ENCODE peak calls at places on chromosomes 16 and 17, in six cellular contexts. One of them, this sample, is unnamed.

GRCh38 chr16:20866161-20866772 is 33.9 kb downstream of the DCUN1D3 start:
- DNase-seq in stimulated activated CD4-positive, alpha-beta T cell treated with anti-CD3 and anti-CD28 coated beads, Interleukin-1b, Interleukin-23, amount 100 ng/mL, for 24 hours: no peak
- DNase-seq in AG08396: peak
- DNase-seq in H54: peak
- DNase-seq in EL: peak
- DNase-seq in GM04504: peak
- DNase-seq in this sample: peak

GRCh38 chr16:81617021-81617346 is 162.1 kb upstream of the PLCG2 start:
- DNase-seq in stimulated activated CD4-positive, alpha-beta T cell treated with anti-CD3 and anti-CD28 coated beads, Interleukin-1b, Interleukin-23, amount 100 ng/mL, for 24 hours: no peak
- DNase-seq in AG08396: no peak
- DNase-seq in H54: no peak
- DNase-seq in EL: no peak
- DNase-seq in GM04504: no peak
- DNase-seq in this sample: no peak

GRCh38 chr16:82034981-82035612 is at the start of gene HSD17B2:
- DNase-seq in stimulated activated CD4-positive, alpha-beta T cell treated with anti-CD3 and anti-CD28 coated beads, Interleukin-1b, Interleukin-23, amount 100 ng/mL, for 24 hours: no peak
- DNase-seq in AG08396: no peak
- DNase-seq in H54: no peak
- DNase-seq in EL: peak
- DNase-seq in GM04504: no peak
- DNase-seq in this sample: no peak

GRCh38 chr17:65583921-65584603 is 22.6 kb upstream of the AXIN2 start:
- DNase-seq in stimulated activated CD4-positive, alpha-beta T cell treated with anti-CD3 and anti-CD28 coated beads, Interleukin-1b, Interleukin-23, amount 100 ng/mL, for 24 hours: no peak
- DNase-seq in AG08396: no peak
- DNase-seq in H54: no peak
- DNase-seq in EL: no peak
- DNase-seq in GM04504: no peak
- DNase-seq in this sample: peak

GRCh38 chr17:45117283-45117682 is 15.0 kb downstream of the PLCD3 start:
- DNase-seq in stimulated activated CD4-positive, alpha-beta T cell treated with anti-CD3 and anti-CD28 coated beads, Interleukin-1b, Interleukin-23, amount 100 ng/mL, for 24 hours: no peak
- DNase-seq in AG08396: no peak
- DNase-seq in H54: no peak
- DNase-seq in EL: no peak
- DNase-seq in GM04504: no peak
- DNase-seq in this sample: no peak

GRCh38 chr16:14004719-14005315 is 66.3 kb upstream of the MRTFB start:
- DNase-seq in stimulated activated CD4-positive, alpha-beta T cell treated with anti-CD3 and anti-CD28 coated beads, Interleukin-1b, Interleukin-23, amount 100 ng/mL, for 24 hours: no peak
- DNase-seq in AG08396: no peak
- DNase-seq in H54: no peak
- DNase-seq in EL: no peak
- DNase-seq in GM04504: no peak
- DNase-seq in this sample: no peak

GRCh38 chr17:66787914-66788313 is 47.0 kb upstream of the CACNG5 start:
- DNase-seq in stimulated activated CD4-positive, alpha-beta T cell treated with anti-CD3 and anti-CD28 coated beads, Interleukin-1b, Interleukin-23, amount 100 ng/mL, for 24 hours: no peak
- DNase-seq in AG08396: no peak
- DNase-seq in H54: no peak
- DNase-seq in EL: no peak
- DNase-seq in GM04504: no peak
- DNase-seq in this sample: no peak

GRCh38 chr17:39270923-39271322 is 45.2 kb upstream of the STAC2 start:
- DNase-seq in stimulated activated CD4-positive, alpha-beta T cell treated with anti-CD3 and anti-CD28 coated beads, Interleukin-1b, Interleukin-23, amount 100 ng/mL, for 24 hours: no peak
- DNase-seq in AG08396: peak
- DNase-seq in H54: no peak
- DNase-seq in EL: peak
- DNase-seq in GM04504: peak
- DNase-seq in this sample: no peak

GRCh38 chr17:55833311-55833710 is 82.5 kb downstream of the PCTP start:
- DNase-seq in stimulated activated CD4-positive, alpha-beta T cell treated with anti-CD3 and anti-CD28 coated beads, Interleukin-1b, Interleukin-23, amount 100 ng/mL, for 24 hours: no peak
- DNase-seq in AG08396: no peak
- DNase-seq in H54: no peak
- DNase-seq in EL: no peak
- DNase-seq in GM04504: no peak
- DNase-seq in this sample: no peak

GRCh38 chr16:3182608-3183444 is 5.2 kb upstream of the OR1F1 start:
- DNase-seq in stimulated activated CD4-positive, alpha-beta T cell treated with anti-CD3 and anti-CD28 coated beads, Interleukin-1b, Interleukin-23, amount 100 ng/mL, for 24 hours: no peak
- DNase-seq in AG08396: peak
- DNase-seq in H54: peak
- DNase-seq in EL: peak
- DNase-seq in GM04504: no peak
- DNase-seq in this sample: no peak

GRCh38 chr17:71987634-71988033 is 133.2 kb upstream of the SOX9 start:
- DNase-seq in stimulated activated CD4-positive, alpha-beta T cell treated with anti-CD3 and anti-CD28 coated beads, Interleukin-1b, Interleukin-23, amount 100 ng/mL, for 24 hours: no peak
- DNase-seq in AG08396: peak
- DNase-seq in H54: no peak
- DNase-seq in EL: peak
- DNase-seq in GM04504: no peak
- DNase-seq in this sample: no peak

GRCh38 chr17:850828-851759 is 68.9 kb downstream of the MRM3 start:
- DNase-seq in stimulated activated CD4-positive, alpha-beta T cell treated with anti-CD3 and anti-CD28 coated beads, Interleukin-1b, Interleukin-23, amount 100 ng/mL, for 24 hours: no peak
- DNase-seq in AG08396: peak
- DNase-seq in H54: no peak
- DNase-seq in EL: peak
- DNase-seq in GM04504: peak
- DNase-seq in this sample: no peak

GRCh38 chr17:78255029-78255656 is 23.7 kb downstream of the TMEM235 start:
- DNase-seq in stimulated activated CD4-positive, alpha-beta T cell treated with anti-CD3 and anti-CD28 coated beads, Interleukin-1b, Interleukin-23, amount 100 ng/mL, for 24 hours: no peak
- DNase-seq in AG08396: no peak
- DNase-seq in H54: no peak
- DNase-seq in EL: no peak
- DNase-seq in GM04504: no peak
- DNase-seq in this sample: no peak

GRCh38 chr16:28092721-28093382 is 29.3 kb upstream of the GSG1L start:
- DNase-seq in stimulated activated CD4-positive, alpha-beta T cell treated with anti-CD3 and anti-CD28 coated beads, Interleukin-1b, Interleukin-23, amount 100 ng/mL, for 24 hours: no peak
- DNase-seq in AG08396: no peak
- DNase-seq in H54: no peak
- DNase-seq in EL: peak
- DNase-seq in GM04504: no peak
- DNase-seq in this sample: no peak

GRCh38 chr17:16924701-16925440 is 47.0 kb downstream of the TNFRSF13B start:
- DNase-seq in stimulated activated CD4-positive, alpha-beta T cell treated with anti-CD3 and anti-CD28 coated beads, Interleukin-1b, Interleukin-23, amount 100 ng/mL, for 24 hours: no peak
- DNase-seq in AG08396: no peak
- DNase-seq in H54: no peak
- DNase-seq in EL: no peak
- DNase-seq in GM04504: no peak
- DNase-seq in this sample: no peak

GRCh38 chr17:19897108-19897854 is 29.5 kb upstream of the ULK2 start:
- DNase-seq in stimulated activated CD4-positive, alpha-beta T cell treated with anti-CD3 and anti-CD28 coated beads, Interleukin-1b, Interleukin-23, amount 100 ng/mL, for 24 hours: no peak
- DNase-seq in AG08396: no peak
- DNase-seq in H54: no peak
- DNase-seq in EL: no peak
- DNase-seq in GM04504: no peak
- DNase-seq in this sample: no peak

GRCh38 chr17:40467281-40467867 is 24.1 kb downstream of the IGFBP4 start:
- DNase-seq in stimulated activated CD4-positive, alpha-beta T cell treated with anti-CD3 and anti-CD28 coated beads, Interleukin-1b, Interleukin-23, amount 100 ng/mL, for 24 hours: no peak
- DNase-seq in AG08396: no peak
- DNase-seq in H54: no peak
- DNase-seq in EL: no peak
- DNase-seq in GM04504: no peak
- DNase-seq in this sample: no peak

GRCh38 chr17:76995352-76996105 is 127.3 kb downstream of the MGAT5B start:
- DNase-seq in stimulated activated CD4-positive, alpha-beta T cell treated with anti-CD3 and anti-CD28 coated beads, Interleukin-1b, Interleukin-23, amount 100 ng/mL, for 24 hours: no peak
- DNase-seq in AG08396: no peak
- DNase-seq in H54: no peak
- DNase-seq in EL: no peak
- DNase-seq in GM04504: no peak
- DNase-seq in this sample: no peak

GRCh38 chr17:20059728-20060188 is 50.6 kb downstream of the SPECC1 start:
- DNase-seq in stimulated activated CD4-positive, alpha-beta T cell treated with anti-CD3 and anti-CD28 coated beads, Interleukin-1b, Interleukin-23, amount 100 ng/mL, for 24 hours: no peak
- DNase-seq in AG08396: no peak
- DNase-seq in H54: peak
- DNase-seq in EL: no peak
- DNase-seq in GM04504: no peak
- DNase-seq in this sample: no peak

GRCh38 chr17:16288860-16289571 is 64.3 kb downstream of the CENPV start:
- DNase-seq in stimulated activated CD4-positive, alpha-beta T cell treated with anti-CD3 and anti-CD28 coated beads, Interleukin-1b, Interleukin-23, amount 100 ng/mL, for 24 hours: no peak
- DNase-seq in AG08396: no peak
- DNase-seq in H54: no peak
- DNase-seq in EL: no peak
- DNase-seq in GM04504: no peak
- DNase-seq in this sample: no peak

GRCh38 chr16:28974007-28974436 is 556 bp upstream of the SPNS1 start:
- DNase-seq in stimulated activated CD4-positive, alpha-beta T cell treated with anti-CD3 and anti-CD28 coated beads, Interleukin-1b, Interleukin-23, amount 100 ng/mL, for 24 hours: no peak
- DNase-seq in AG08396: peak
- DNase-seq in H54: peak
- DNase-seq in EL: peak
- DNase-seq in GM04504: peak
- DNase-seq in this sample: peak

GRCh38 chr17:14672830-14673229 is 371.9 kb downstream of the HS3ST3B1 start:
- DNase-seq in stimulated activated CD4-positive, alpha-beta T cell treated with anti-CD3 and anti-CD28 coated beads, Interleukin-1b, Interleukin-23, amount 100 ng/mL, for 24 hours: no peak
- DNase-seq in AG08396: peak
- DNase-seq in H54: no peak
- DNase-seq in EL: peak
- DNase-seq in GM04504: peak
- DNase-seq in this sample: no peak

GRCh38 chr17:48592592-48592991 is 987 bp downstream of the HOXB5 start:
- DNase-seq in stimulated activated CD4-positive, alpha-beta T cell treated with anti-CD3 and anti-CD28 coated beads, Interleukin-1b, Interleukin-23, amount 100 ng/mL, for 24 hours: no peak
- DNase-seq in AG08396: no peak
- DNase-seq in H54: no peak
- DNase-seq in EL: no peak
- DNase-seq in GM04504: no peak
- DNase-seq in this sample: no peak

GRCh38 chr16:13012591-13012990 is 111.2 kb downstream of the SHISA9 start:
- DNase-seq in stimulated activated CD4-positive, alpha-beta T cell treated with anti-CD3 and anti-CD28 coated beads, Interleukin-1b, Interleukin-23, amount 100 ng/mL, for 24 hours: no peak
- DNase-seq in AG08396: no peak
- DNase-seq in H54: no peak
- DNase-seq in EL: no peak
- DNase-seq in GM04504: no peak
- DNase-seq in this sample: no peak

GRCh38 chr16:28905800-28906372 is 19.2 kb downstream of the RABEP2 start:
- DNase-seq in stimulated activated CD4-positive, alpha-beta T cell treated with anti-CD3 and anti-CD28 coated beads, Interleukin-1b, Interleukin-23, amount 100 ng/mL, for 24 hours: no peak
- DNase-seq in AG08396: no peak
- DNase-seq in H54: no peak
- DNase-seq in EL: no peak
- DNase-seq in GM04504: no peak
- DNase-seq in this sample: no peak

GRCh38 chr16:86509759-86510464 is 415 bp upstream of the FOXF1 start:
- DNase-seq in stimulated activated CD4-positive, alpha-beta T cell treated with anti-CD3 and anti-CD28 coated beads, Interleukin-1b, Interleukin-23, amount 100 ng/mL, for 24 hours: no peak
- DNase-seq in AG08396: peak
- DNase-seq in H54: peak
- DNase-seq in EL: peak
- DNase-seq in GM04504: no peak
- DNase-seq in this sample: no peak

GRCh38 chr16:14428043-14428442 is 202.0 kb downstream of the PARN start:
- DNase-seq in stimulated activated CD4-positive, alpha-beta T cell treated with anti-CD3 and anti-CD28 coated beads, Interleukin-1b, Interleukin-23, amount 100 ng/mL, for 24 hours: no peak
- DNase-seq in AG08396: no peak
- DNase-seq in H54: no peak
- DNase-seq in EL: no peak
- DNase-seq in GM04504: no peak
- DNase-seq in this sample: no peak

GRCh38 chr16:20763461-20764232 is at the start of gene ACSM3:
- DNase-seq in stimulated activated CD4-positive, alpha-beta T cell treated with anti-CD3 and anti-CD28 coated beads, Interleukin-1b, Interleukin-23, amount 100 ng/mL, for 24 hours: peak
- DNase-seq in AG08396: peak
- DNase-seq in H54: peak
- DNase-seq in EL: peak
- DNase-seq in GM04504: peak
- DNase-seq in this sample: peak

GRCh38 chr16:990516-991291 is 9.1 kb downstream of the SOX8 start:
- DNase-seq in stimulated activated CD4-positive, alpha-beta T cell treated with anti-CD3 and anti-CD28 coated beads, Interleukin-1b, Interleukin-23, amount 100 ng/mL, for 24 hours: no peak
- DNase-seq in AG08396: no peak
- DNase-seq in H54: no peak
- DNase-seq in EL: no peak
- DNase-seq in GM04504: no peak
- DNase-seq in this sample: peak

GRCh38 chr17:75110307-75110937 is 653 bp downstream of the ARMC7 start:
- DNase-seq in stimulated activated CD4-positive, alpha-beta T cell treated with anti-CD3 and anti-CD28 coated beads, Interleukin-1b, Interleukin-23, amount 100 ng/mL, for 24 hours: no peak
- DNase-seq in AG08396: no peak
- DNase-seq in H54: no peak
- DNase-seq in EL: no peak
- DNase-seq in GM04504: no peak
- DNase-seq in this sample: no peak

GRCh38 chr16:48687421-48688038 is 77.5 kb upstream of the N4BP1 start:
- DNase-seq in stimulated activated CD4-positive, alpha-beta T cell treated with anti-CD3 and anti-CD28 coated beads, Interleukin-1b, Interleukin-23, amount 100 ng/mL, for 24 hours: no peak
- DNase-seq in AG08396: peak
- DNase-seq in H54: peak
- DNase-seq in EL: peak
- DNase-seq in GM04504: peak
- DNase-seq in this sample: no peak

GRCh38 chr16:30777591-30778297 is 9.3 kb downstream of the ZNF629 start:
- DNase-seq in stimulated activated CD4-positive, alpha-beta T cell treated with anti-CD3 and anti-CD28 coated beads, Interleukin-1b, Interleukin-23, amount 100 ng/mL, for 24 hours: no peak
- DNase-seq in AG08396: no peak
- DNase-seq in H54: no peak
- DNase-seq in EL: no peak
- DNase-seq in GM04504: no peak
- DNase-seq in this sample: no peak

GRCh38 chr16:1163567-1164055 is 10.7 kb downstream of the CACNA1H start:
- DNase-seq in stimulated activated CD4-positive, alpha-beta T cell treated with anti-CD3 and anti-CD28 coated beads, Interleukin-1b, Interleukin-23, amount 100 ng/mL, for 24 hours: no peak
- DNase-seq in AG08396: no peak
- DNase-seq in H54: peak
- DNase-seq in EL: peak
- DNase-seq in GM04504: no peak
- DNase-seq in this sample: peak

GRCh38 chr16:78122774-78123315 is 23.4 kb downstream of the WWOX start:
- DNase-seq in stimulated activated CD4-positive, alpha-beta T cell treated with anti-CD3 and anti-CD28 coated beads, Interleukin-1b, Interleukin-23, amount 100 ng/mL, for 24 hours: no peak
- DNase-seq in AG08396: peak
- DNase-seq in H54: peak
- DNase-seq in EL: peak
- DNase-seq in GM04504: peak
- DNase-seq in this sample: peak

GRCh38 chr16:11303405-11304138 is 22.4 kb upstream of the PRM1 start:
- DNase-seq in stimulated activated CD4-positive, alpha-beta T cell treated with anti-CD3 and anti-CD28 coated beads, Interleukin-1b, Interleukin-23, amount 100 ng/mL, for 24 hours: no peak
- DNase-seq in AG08396: no peak
- DNase-seq in H54: no peak
- DNase-seq in EL: no peak
- DNase-seq in GM04504: no peak
- DNase-seq in this sample: no peak

GRCh38 chr17:973053-973452 is 6.5 kb downstream of the NXN start:
- DNase-seq in stimulated activated CD4-positive, alpha-beta T cell treated with anti-CD3 and anti-CD28 coated beads, Interleukin-1b, Interleukin-23, amount 100 ng/mL, for 24 hours: no peak
- DNase-seq in AG08396: no peak
- DNase-seq in H54: no peak
- DNase-seq in EL: no peak
- DNase-seq in GM04504: no peak
- DNase-seq in this sample: no peak

GRCh38 chr16:4882261-4882632 is 35.0 kb downstream of the UBN1 start:
- DNase-seq in stimulated activated CD4-positive, alpha-beta T cell treated with anti-CD3 and anti-CD28 coated beads, Interleukin-1b, Interleukin-23, amount 100 ng/mL, for 24 hours: no peak
- DNase-seq in AG08396: peak
- DNase-seq in H54: no peak
- DNase-seq in EL: no peak
- DNase-seq in GM04504: peak
- DNase-seq in this sample: no peak

GRCh38 chr17:7314719-7315569 is at the start of gene GPS2:
- DNase-seq in stimulated activated CD4-positive, alpha-beta T cell treated with anti-CD3 and anti-CD28 coated beads, Interleukin-1b, Interleukin-23, amount 100 ng/mL, for 24 hours: peak
- DNase-seq in AG08396: peak
- DNase-seq in H54: peak
- DNase-seq in EL: peak
- DNase-seq in GM04504: peak
- DNase-seq in this sample: peak

GRCh38 chr17:70535986-70536385 is 366.7 kb downstream of the KCNJ2 start:
- DNase-seq in stimulated activated CD4-positive, alpha-beta T cell treated with anti-CD3 and anti-CD28 coated beads, Interleukin-1b, Interleukin-23, amount 100 ng/mL, for 24 hours: no peak
- DNase-seq in AG08396: no peak
- DNase-seq in H54: no peak
- DNase-seq in EL: peak
- DNase-seq in GM04504: no peak
- DNase-seq in this sample: no peak

This sample was measured in C1 segment of cervical spinal cord.